ENCODE peak calls at places on chromosomes 1 and 21, in ten cellular contexts. U is body of pancreas, C is transverse colon, F is tibial nerve, T is Peyer's patch, K is prostate gland, J is sigmoid colon, E is heart left ventricle, V is testis, Z is adrenal gland. P is an unnamed sample.
A peak's percentile ranks its signal among the peaks of the same experiment; 100 is the strongest.

GRCh38 chr1:183444243-183444642 is 26.1 kb upstream of the NMNAT2 start:
- DNase-seq in C (no peak), K (no peak), J (no peak), F (no peak), E (no peak), T (no peak), V (no peak), U (no peak), Z (no peak), P (no peak)

GRCh38 chr1:22077728-22078127 is 25.2 kb downstream of the CDC42 start:
- DNase-seq in F (no peak), J (no peak), U (no peak), E (no peak), Z (no peak), V (no peak), C (no peak), K (no peak), T (no peak), P (no peak)

GRCh38 chr1:9737716-9738115 is 86.0 kb downstream of the CLSTN1 start:
- DNase-seq in K (no peak), V (no peak), E (no peak), T (no peak), J (no peak), U (no peak), F (no peak), Z (no peak), C (no peak), P (no peak)

GRCh38 chr21:39048574-39048973 is 134.7 kb downstream of the PSMG1 start:
- DNase-seq in J (peak; percentile 7), C (no peak), E (no peak), Z (no peak), T (no peak), V (no peak), F (no peak), U (no peak), K (no peak), P (no peak)

GRCh38 chr1:234139966-234140365 is 233.3 kb upstream of the COA6 start:
- DNase-seq in J (no peak), V (no peak), C (no peak), F (no peak), K (no peak), U (no peak), T (no peak), E (no peak), Z (no peak), P (no peak)

GRCh38 chr21:29265690-29266479 is 32.8 kb upstream of the BACH1 start:
- DNase-seq in T (no peak), Z (no peak), K (no peak), E (no peak), C (no peak), J (no peak), U (no peak), V (no peak), F (no peak), P (no peak)

GRCh38 chr1:66350001-66350547 is 183.9 kb upstream of the SGIP1 start:
- DNase-seq in F (peak; percentile 33), T (no peak), K (peak; percentile 10), E (peak; percentile 58), Z (no peak), U (no peak), V (peak; percentile 40), C (peak; percentile 66), J (no peak), P (no peak)

GRCh38 chr1:10975567-10976326 is 36.7 kb upstream of the TARDBP start:
- DNase-seq in E (no peak), J (peak; percentile 83), Z (no peak), K (peak; percentile 74), T (no peak), C (peak; percentile 57), U (peak; percentile 40), V (no peak), F (peak; percentile 38), P (no peak)

GRCh38 chr1:2539312-2539907 is 9.3 kb upstream of the HES5 start:
- DNase-seq in F (no peak), T (no peak), C (no peak), E (no peak), U (no peak), Z (no peak), K (no peak), J (no peak), V (no peak), P (no peak)

GRCh38 chr1:206974154-206974553 is 3.9 kb upstream of the FCAMR start:
- DNase-seq in T (no peak), U (no peak), F (no peak), E (no peak), Z (no peak), J (no peak), V (no peak), C (no peak), K (no peak), P (no peak)

GRCh38 chr1:99816656-99817055 is 33.5 kb upstream of the AGL start:
- DNase-seq in V (no peak), J (no peak), E (no peak), K (no peak), T (no peak), C (no peak), Z (no peak), U (no peak), F (no peak), P (no peak)

GRCh38 chr1:27643626-27644368 is 8.8 kb upstream of the FGR start:
- DNase-seq in V (peak; percentile 60), F (no peak), T (no peak), U (peak; percentile 61), K (no peak), J (no peak), Z (no peak), C (peak; percentile 63), E (peak; percentile 64), P (no peak)

GRCh38 chr1:152880316-152880715 is 2.2 kb downstream of the SMCP start:
- DNase-seq in C (no peak), T (no peak), E (no peak), J (no peak), Z (no peak), F (no peak), U (no peak), K (no peak), V (no peak), P (no peak)

GRCh38 chr1:54745274-54745673 is 19.0 kb downstream of the PARS2 start:
- DNase-seq in U (no peak), T (no peak), J (no peak), K (no peak), C (no peak), F (no peak), V (no peak), Z (no peak), E (no peak), P (no peak)

GRCh38 chr1:94014087-94014486 is 104.9 kb upstream of the GCLM start:
- DNase-seq in E (no peak), T (no peak), Z (no peak), V (no peak), K (no peak), J (no peak), C (no peak), U (no peak), F (no peak), P (no peak)

GRCh38 chr1:23727362-23727811 is 15.9 kb upstream of the ELOA start:
- DNase-seq in K (peak; percentile 85), F (peak; percentile 33), T (no peak), C (peak; percentile 63), J (peak; percentile 89), Z (no peak), U (peak; percentile 82), E (peak; percentile 15), V (peak; percentile 62), P (peak; percentile 92)

DNA sequence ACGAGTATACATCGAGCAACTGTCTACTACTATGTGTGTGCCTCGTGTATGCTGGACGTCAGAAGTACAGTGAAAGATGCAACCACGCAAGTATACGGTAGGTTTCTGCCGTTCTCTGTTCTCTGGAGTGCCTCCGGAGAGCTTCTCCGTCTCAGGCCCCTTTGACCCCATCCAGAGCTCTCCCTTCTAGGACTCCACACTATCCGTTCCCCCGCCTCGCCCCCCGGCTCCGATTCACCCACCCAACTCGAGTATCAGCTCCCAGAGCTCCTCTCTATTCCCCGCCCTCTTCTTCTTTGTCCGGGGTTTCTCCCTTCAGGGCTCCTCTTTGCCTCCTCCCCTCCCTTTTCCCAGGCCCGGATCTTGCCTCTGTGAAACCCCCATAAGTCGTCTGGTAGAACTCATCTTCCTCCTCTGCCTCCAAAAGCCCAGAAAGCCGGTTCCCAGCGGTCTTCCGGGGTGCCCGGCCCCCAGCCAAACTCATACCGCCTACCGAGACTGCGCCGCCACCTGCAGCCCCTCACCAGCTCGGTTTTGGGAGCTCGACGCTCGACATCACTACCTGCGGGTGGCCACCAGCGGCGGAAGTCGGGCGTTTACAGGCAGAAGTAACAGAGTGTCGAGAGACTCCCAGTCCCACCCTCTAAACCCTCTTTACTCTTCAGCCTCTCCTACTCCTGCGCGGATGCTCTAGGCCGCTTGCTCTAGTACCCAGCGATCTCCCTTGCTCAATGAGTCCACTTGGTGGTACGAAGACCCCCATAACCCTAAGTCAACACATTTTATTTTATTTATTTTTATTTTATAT is at the start of gene VPS72:
- DNase-seq in E (peak; percentile 86), V (peak; percentile 95), J (peak; percentile 94), U (peak; percentile 80), C (peak; percentile 90), T (peak; percentile 84), Z (peak; percentile 80), K (peak; percentile 87), F (peak; percentile 70), P (no peak)
- TF ChIP-seq POLR2A in E (no peak), V (no peak), J (peak; percentile 56), U (peak; percentile 70), C (peak; percentile 75), T (peak; percentile 70), Z (peak; percentile 46), K (peak; percentile 64), F (no peak), P (no peak)

DNA sequence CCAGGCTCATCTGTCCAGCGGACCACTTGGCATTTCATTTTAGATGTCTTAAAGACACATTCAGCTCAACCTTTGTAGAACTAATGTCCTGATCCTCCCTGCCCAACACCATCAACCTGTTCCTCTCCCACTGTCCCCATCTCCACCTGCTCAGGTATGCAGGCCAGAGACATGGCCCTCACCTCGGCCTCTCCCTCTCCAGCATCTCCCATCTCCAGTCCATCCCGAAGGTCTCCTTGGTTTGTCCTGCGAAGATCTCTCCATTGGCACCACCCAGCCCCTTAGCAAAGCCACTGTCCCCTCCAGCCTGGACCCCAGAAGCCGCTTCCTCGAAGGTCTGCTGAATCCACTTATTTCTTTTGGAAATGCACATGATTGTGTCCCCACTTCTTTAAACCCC is 20.9 kb upstream of the KCNC4 start:
- DNase-seq in V (no peak), J (no peak), E (no peak), T (no peak), C (no peak), F (no peak), K (no peak), U (no peak), Z (no peak), P (no peak)
- H3K27me3 ChIP-seq in V (no peaks in the 10 kb centered on the region), J (no peaks in the 10 kb centered on the region), E (no peaks in the 10 kb centered on the region), T (no peaks in the 10 kb centered on the region), C (no peaks in the 10 kb centered on the region), F (no peaks in the 10 kb centered on the region), K (no peaks in the 10 kb centered on the region), U (no peaks in the 10 kb centered on the region), Z (no peaks in the 10 kb centered on the region), P (no peaks in the 10 kb centered on the region)

GRCh38 chr21:44989943-44990780 is 50.3 kb downstream of the SLX9 start:
- DNase-seq in V (no peak), T (no peak), J (peak; percentile 72), Z (peak; percentile 51), K (no peak), E (no peak), U (no peak), C (no peak), F (no peak), P (no peak)
- H3K27ac ChIP-seq in V (no peak overlapping the region), T (peak overlapping the region; percentile 50), J (peak overlapping the region; percentile 84), Z (no peak overlapping the region), K (no peak overlapping the region), E (peak overlapping the region; percentile 6), U (no peak overlapping the region), C (peak overlapping the region; percentile 76), F (no peak overlapping the region), P (no peak overlapping the region)

GRCh38 chr21:33262921-33263320 is 3.2 kb upstream of the IL10RB start:
- DNase-seq in T (no peak), K (no peak), E (no peak), V (no peak), Z (no peak), J (no peak), F (no peak), U (no peak), C (no peak), P (no peak)
- TF ChIP-seq POLR2A in T (no peak), K (no peak), E (no peak), V (no peak), Z (no peak), J (no peak), F (no peak), U (no peak), C (no peak), P (no peak)